ENCODE peak calls at places on chromosomes 3 and 15, in nine cellular contexts. U, I, R, G, A, E, T, V and S are unnamed samples.

GRCh38 chr15:79849789-79850188 is 47.0 kb downstream of the MTHFS start:
- DNase-seq in E (no peak), I (no peak), V (no peak), T (no peak), R (no peak), U (peak; percentile 56), G (no peak), A (peak; percentile 32), S (no peak)

GRCh38 chr3:196159952-196160804 is 51.0 kb downstream of the ZDHHC19 start:
- DNase-seq in T (no peak), I (no peak), R (no peak), U (peak; percentile 74), A (peak; percentile 43), V (peak; percentile 65), G (no peak), E (peak; percentile 33), S (no peak)

GRCh38 chr3:71425491-71426071 is 157.9 kb downstream of the FOXP1 start:
- DNase-seq in R (no peak), U (no peak), I (no peak), E (peak; percentile 67), V (no peak), A (peak; percentile 93), G (no peak), T (no peak), S (no peak)

GRCh38 chr15:74664028-74664616 is 31.7 kb downstream of the EDC3 start:
- DNase-seq in A (peak; percentile 10), E (no peak), V (no peak), I (no peak), R (no peak), T (no peak), U (no peak), G (no peak), S (no peak)

GRCh38 chr3:148615385-148615784 is 82.3 kb upstream of the AGTR1 start:
- DNase-seq in U (no peak), I (no peak), A (no peak), T (no peak), V (no peak), G (no peak), R (no peak), E (no peak), S (no peak)

GRCh38 chr3:21654662-21655061 is 96.3 kb downstream of the ZNF385D start:
- DNase-seq in U (no peak), V (no peak), G (no peak), I (no peak), E (no peak), R (no peak), A (peak; percentile 55), T (no peak), S (no peak)

GRCh38 chr15:69973102-69973714 is 124.5 kb downstream of the TLE3 start:
- DNase-seq in R (no peak), T (no peak), V (no peak), U (no peak), G (no peak), A (peak; percentile 55), E (peak; percentile 37), I (no peak), S (no peak)

GRCh38 chr3:126344380-126345041 is 12.7 kb downstream of the KLF15 start:
- DNase-seq in A (no peak), R (no peak), U (no peak), V (no peak), I (no peak), G (no peak), T (no peak), E (no peak), S (peak; percentile 16)

GRCh38 chr15:99507016-99507731 is 58.6 kb upstream of the MEF2A start:
- DNase-seq in G (no peak), A (no peak), T (no peak), U (no peak), R (peak; percentile 87), V (no peak), E (no peak), I (no peak), S (peak; percentile 76)

GRCh38 chr3:140170612-140171011 is 235.6 kb downstream of the CLSTN2 start:
- DNase-seq in E (no peak), G (no peak), V (no peak), T (no peak), A (no peak), I (no peak), R (no peak), U (no peak), S (no peak)

GRCh38 chr3:94050546-94050945 is 12.2 kb downstream of the DHFR2 start:
- DNase-seq in G (no peak), E (no peak), A (no peak), I (no peak), R (no peak), V (no peak), U (no peak), T (no peak), S (no peak)

GRCh38 chr3:135891121-135891520 is 74.4 kb upstream of the PPP2R3A start:
- DNase-seq in T (no peak), A (peak; percentile 95), E (no peak), R (no peak), U (no peak), I (no peak), V (no peak), G (no peak), S (no peak)

GRCh38 chr3:49519266-49519665 is 35.0 kb upstream of the BSN start:
- DNase-seq in U (no peak), G (no peak), T (no peak), E (no peak), R (no peak), I (no peak), V (no peak), A (peak; percentile 55), S (no peak)

GRCh38 chr3:57164217-57164605 is 942 bp downstream of the IL17RD start:
- DNase-seq in I (no peak), E (no peak), V (no peak), G (no peak), U (peak; percentile 52), A (no peak), T (no peak), R (peak; percentile 74), S (peak; percentile 62)

GRCh38 chr3:130831716-130832400 is 62.0 kb upstream of the ATP2C1 start:
- DNase-seq in V (no peak), E (no peak), I (no peak), T (no peak), U (no peak), G (no peak), A (no peak), R (no peak), S (no peak)

GRCh38 chr3:128335621-128336296 is 130.9 kb downstream of the DNAJB8 start:
- DNase-seq in U (peak; percentile 64), E (no peak), A (no peak), G (no peak), V (no peak), I (no peak), T (no peak), R (no peak), S (peak; percentile 12)